ENCODE peak calls at places on chromosomes 7 and 10, in ten cellular contexts. One of them, this sample, is unnamed.

GRCh38 chr10:122949296-122949695 is 4.7 kb downstream of the C10orf88 start:
- DNase-seq in amniotic stem cell: no peak
- DNase-seq in NCI-H69: no peak
- DNase-seq in H1: no peak
- DNase-seq in cardiac muscle cell: no peak
- DNase-seq in stimulated activated CD8-positive, alpha-beta memory T cell treated with anti-CD3 and anti-CD28 coated beads, Interleukin-4, amount 100 ng/mL, for 4 hours: no peak
- DNase-seq in stimulated activated CD4-positive, alpha-beta T cell treated with anti-CD3 and anti-CD28 coated beads, Interleukin-12 subunit alpha, Interleukin-12 subunit beta, amount 100 ng/mL, for 48 hours: no peak
- DNase-seq in NB4: no peak
- DNase-seq in fibroblast of lung: no peak
- DNase-seq in osteocyte: no peak
- DNase-seq in this sample: no peak

GRCh38 chr7:33880787-33881186 is 24.6 kb upstream of the BMPER start:
- DNase-seq in cardiac muscle cell: no peak
- DNase-seq in H1: no peak
- DNase-seq in osteocyte: no peak
- DNase-seq in stimulated activated CD4-positive, alpha-beta T cell treated with anti-CD3 and anti-CD28 coated beads, Interleukin-12 subunit alpha, Interleukin-12 subunit beta, amount 100 ng/mL, for 48 hours: no peak
- DNase-seq in amniotic stem cell: no peak
- DNase-seq in stimulated activated CD8-positive, alpha-beta memory T cell treated with anti-CD3 and anti-CD28 coated beads, Interleukin-4, amount 100 ng/mL, for 4 hours: no peak
- DNase-seq in NB4: no peak
- DNase-seq in NCI-H69: no peak
- DNase-seq in fibroblast of lung: peak
- DNase-seq in this sample: no peak

GRCh38 chr7:3272691-3273141 is 28.3 kb upstream of the SDK1 start:
- DNase-seq in cardiac muscle cell: peak
- DNase-seq in stimulated activated CD8-positive, alpha-beta memory T cell treated with anti-CD3 and anti-CD28 coated beads, Interleukin-4, amount 100 ng/mL, for 4 hours: no peak
- DNase-seq in fibroblast of lung: peak
- DNase-seq in NCI-H69: peak
- DNase-seq in NB4: no peak
- DNase-seq in stimulated activated CD4-positive, alpha-beta T cell treated with anti-CD3 and anti-CD28 coated beads, Interleukin-12 subunit alpha, Interleukin-12 subunit beta, amount 100 ng/mL, for 48 hours: no peak
- DNase-seq in osteocyte: no peak
- DNase-seq in H1: no peak
- DNase-seq in amniotic stem cell: no peak
- DNase-seq in this sample: no peak

GRCh38 chr7:117010375-117011133 is 57.3 kb downstream of the ST7 start:
- DNase-seq in H1: no peak
- DNase-seq in NB4: no peak
- DNase-seq in cardiac muscle cell: no peak
- DNase-seq in osteocyte: no peak
- DNase-seq in stimulated activated CD8-positive, alpha-beta memory T cell treated with anti-CD3 and anti-CD28 coated beads, Interleukin-4, amount 100 ng/mL, for 4 hours: no peak
- DNase-seq in amniotic stem cell: no peak
- DNase-seq in NCI-H69: no peak
- DNase-seq in stimulated activated CD4-positive, alpha-beta T cell treated with anti-CD3 and anti-CD28 coated beads, Interleukin-12 subunit alpha, Interleukin-12 subunit beta, amount 100 ng/mL, for 48 hours: peak
- DNase-seq in fibroblast of lung: peak
- DNase-seq in this sample: no peak

GRCh38 chr7:55199418-55199817 is 165.7 kb upstream of the LANCL2 start:
- DNase-seq in stimulated activated CD4-positive, alpha-beta T cell treated with anti-CD3 and anti-CD28 coated beads, Interleukin-12 subunit alpha, Interleukin-12 subunit beta, amount 100 ng/mL, for 48 hours: no peak
- DNase-seq in stimulated activated CD8-positive, alpha-beta memory T cell treated with anti-CD3 and anti-CD28 coated beads, Interleukin-4, amount 100 ng/mL, for 4 hours: no peak
- DNase-seq in amniotic stem cell: no peak
- DNase-seq in H1: no peak
- DNase-seq in fibroblast of lung: no peak
- DNase-seq in osteocyte: no peak
- DNase-seq in NB4: no peak
- DNase-seq in cardiac muscle cell: no peak
- DNase-seq in NCI-H69: no peak
- DNase-seq in this sample: no peak

GRCh38 chr7:151680810-151681209 is 161.1 kb upstream of the RHEB start:
- DNase-seq in stimulated activated CD4-positive, alpha-beta T cell treated with anti-CD3 and anti-CD28 coated beads, Interleukin-12 subunit alpha, Interleukin-12 subunit beta, amount 100 ng/mL, for 48 hours: no peak
- DNase-seq in fibroblast of lung: no peak
- DNase-seq in cardiac muscle cell: peak
- DNase-seq in amniotic stem cell: no peak
- DNase-seq in stimulated activated CD8-positive, alpha-beta memory T cell treated with anti-CD3 and anti-CD28 coated beads, Interleukin-4, amount 100 ng/mL, for 4 hours: no peak
- DNase-seq in NB4: peak
- DNase-seq in NCI-H69: no peak
- DNase-seq in H1: no peak
- DNase-seq in osteocyte: no peak
- DNase-seq in this sample: no peak

GRCh38 chr7:157016024-157016351 is 5.5 kb upstream of the MNX1 start:
- DNase-seq in stimulated activated CD4-positive, alpha-beta T cell treated with anti-CD3 and anti-CD28 coated beads, Interleukin-12 subunit alpha, Interleukin-12 subunit beta, amount 100 ng/mL, for 48 hours: no peak
- DNase-seq in fibroblast of lung: no peak
- DNase-seq in NCI-H69: peak
- DNase-seq in osteocyte: no peak
- DNase-seq in amniotic stem cell: no peak
- DNase-seq in H1: no peak
- DNase-seq in stimulated activated CD8-positive, alpha-beta memory T cell treated with anti-CD3 and anti-CD28 coated beads, Interleukin-4, amount 100 ng/mL, for 4 hours: no peak
- DNase-seq in NB4: no peak
- DNase-seq in cardiac muscle cell: no peak
- DNase-seq in this sample: no peak

GRCh38 chr7:40015790-40016296 is 65.8 kb downstream of the CDK13 start:
- DNase-seq in NB4: peak
- DNase-seq in cardiac muscle cell: peak
- DNase-seq in H1: no peak
- DNase-seq in osteocyte: no peak
- DNase-seq in stimulated activated CD4-positive, alpha-beta T cell treated with anti-CD3 and anti-CD28 coated beads, Interleukin-12 subunit alpha, Interleukin-12 subunit beta, amount 100 ng/mL, for 48 hours: peak
- DNase-seq in stimulated activated CD8-positive, alpha-beta memory T cell treated with anti-CD3 and anti-CD28 coated beads, Interleukin-4, amount 100 ng/mL, for 4 hours: no peak
- DNase-seq in NCI-H69: peak
- DNase-seq in amniotic stem cell: no peak
- DNase-seq in fibroblast of lung: peak
- DNase-seq in this sample: peak

GRCh38 chr7:128100225-128100948 is 69.2 kb upstream of the LRRC4 start:
- DNase-seq in osteocyte: no peak
- DNase-seq in stimulated activated CD4-positive, alpha-beta T cell treated with anti-CD3 and anti-CD28 coated beads, Interleukin-12 subunit alpha, Interleukin-12 subunit beta, amount 100 ng/mL, for 48 hours: no peak
- DNase-seq in H1: no peak
- DNase-seq in cardiac muscle cell: no peak
- DNase-seq in NCI-H69: no peak
- DNase-seq in fibroblast of lung: no peak
- DNase-seq in stimulated activated CD8-positive, alpha-beta memory T cell treated with anti-CD3 and anti-CD28 coated beads, Interleukin-4, amount 100 ng/mL, for 4 hours: no peak
- DNase-seq in NB4: no peak
- DNase-seq in amniotic stem cell: no peak
- DNase-seq in this sample: no peak

GRCh38 chr10:6036861-6037321 is 25.3 kb downstream of the IL2RA start:
- DNase-seq in NCI-H69: no peak
- DNase-seq in H1: no peak
- DNase-seq in stimulated activated CD8-positive, alpha-beta memory T cell treated with anti-CD3 and anti-CD28 coated beads, Interleukin-4, amount 100 ng/mL, for 4 hours: no peak
- DNase-seq in cardiac muscle cell: no peak
- DNase-seq in osteocyte: peak
- DNase-seq in fibroblast of lung: no peak
- DNase-seq in amniotic stem cell: no peak
- DNase-seq in NB4: no peak
- DNase-seq in stimulated activated CD4-positive, alpha-beta T cell treated with anti-CD3 and anti-CD28 coated beads, Interleukin-12 subunit alpha, Interleukin-12 subunit beta, amount 100 ng/mL, for 48 hours: no peak
- DNase-seq in this sample: no peak

GRCh38 chr7:102875700-102876192 is 37.1 kb upstream of the LRRC17 start:
- DNase-seq in osteocyte: no peak
- DNase-seq in stimulated activated CD4-positive, alpha-beta T cell treated with anti-CD3 and anti-CD28 coated beads, Interleukin-12 subunit alpha, Interleukin-12 subunit beta, amount 100 ng/mL, for 48 hours: peak
- DNase-seq in cardiac muscle cell: peak
- DNase-seq in NB4: peak
- DNase-seq in stimulated activated CD8-positive, alpha-beta memory T cell treated with anti-CD3 and anti-CD28 coated beads, Interleukin-4, amount 100 ng/mL, for 4 hours: no peak
- DNase-seq in H1: peak
- DNase-seq in amniotic stem cell: peak
- DNase-seq in fibroblast of lung: peak
- DNase-seq in NCI-H69: no peak
- DNase-seq in this sample: no peak

GRCh38 chr10:124007102-124007772 is 86.2 kb downstream of the CHST15 start:
- DNase-seq in stimulated activated CD4-positive, alpha-beta T cell treated with anti-CD3 and anti-CD28 coated beads, Interleukin-12 subunit alpha, Interleukin-12 subunit beta, amount 100 ng/mL, for 48 hours: no peak
- DNase-seq in amniotic stem cell: no peak
- DNase-seq in fibroblast of lung: no peak
- DNase-seq in NB4: no peak
- DNase-seq in cardiac muscle cell: no peak
- DNase-seq in NCI-H69: no peak
- DNase-seq in stimulated activated CD8-positive, alpha-beta memory T cell treated with anti-CD3 and anti-CD28 coated beads, Interleukin-4, amount 100 ng/mL, for 4 hours: no peak
- DNase-seq in H1: no peak
- DNase-seq in osteocyte: no peak
- DNase-seq in this sample: no peak

GRCh38 chr10:60646966-60647796 is 131.1 kb upstream of the CDK1 start:
- DNase-seq in amniotic stem cell: peak
- DNase-seq in fibroblast of lung: peak
- DNase-seq in stimulated activated CD8-positive, alpha-beta memory T cell treated with anti-CD3 and anti-CD28 coated beads, Interleukin-4, amount 100 ng/mL, for 4 hours: no peak
- DNase-seq in NCI-H69: peak
- DNase-seq in H1: no peak
- DNase-seq in osteocyte: no peak
- DNase-seq in stimulated activated CD4-positive, alpha-beta T cell treated with anti-CD3 and anti-CD28 coated beads, Interleukin-12 subunit alpha, Interleukin-12 subunit beta, amount 100 ng/mL, for 48 hours: peak
- DNase-seq in cardiac muscle cell: peak
- DNase-seq in NB4: peak
- DNase-seq in this sample: no peak

GRCh38 chr7:46068159-46068558 is 147.1 kb upstream of the IGFBP3 start:
- DNase-seq in osteocyte: no peak
- DNase-seq in amniotic stem cell: no peak
- DNase-seq in NB4: no peak
- DNase-seq in NCI-H69: no peak
- DNase-seq in cardiac muscle cell: no peak
- DNase-seq in fibroblast of lung: no peak
- DNase-seq in stimulated activated CD8-positive, alpha-beta memory T cell treated with anti-CD3 and anti-CD28 coated beads, Interleukin-4, amount 100 ng/mL, for 4 hours: no peak
- DNase-seq in H1: no peak
- DNase-seq in stimulated activated CD4-positive, alpha-beta T cell treated with anti-CD3 and anti-CD28 coated beads, Interleukin-12 subunit alpha, Interleukin-12 subunit beta, amount 100 ng/mL, for 48 hours: no peak
- DNase-seq in this sample: no peak

GRCh38 chr7:617614-618538 is 98.2 kb upstream of the PDGFA start:
- DNase-seq in H1: no peak
- DNase-seq in osteocyte: no peak
- DNase-seq in NCI-H69: no peak
- DNase-seq in NB4: no peak
- DNase-seq in cardiac muscle cell: no peak
- DNase-seq in fibroblast of lung: no peak
- DNase-seq in amniotic stem cell: no peak
- DNase-seq in stimulated activated CD4-positive, alpha-beta T cell treated with anti-CD3 and anti-CD28 coated beads, Interleukin-12 subunit alpha, Interleukin-12 subunit beta, amount 100 ng/mL, for 48 hours: no peak
- DNase-seq in stimulated activated CD8-positive, alpha-beta memory T cell treated with anti-CD3 and anti-CD28 coated beads, Interleukin-4, amount 100 ng/mL, for 4 hours: no peak
- DNase-seq in this sample: no peak

GRCh38 chr7:68176974-68177373 is 1180.3 kb downstream of the TYW1 start:
- DNase-seq in cardiac muscle cell: peak
- DNase-seq in fibroblast of lung: peak
- DNase-seq in NCI-H69: peak
- DNase-seq in osteocyte: no peak
- DNase-seq in stimulated activated CD4-positive, alpha-beta T cell treated with anti-CD3 and anti-CD28 coated beads, Interleukin-12 subunit alpha, Interleukin-12 subunit beta, amount 100 ng/mL, for 48 hours: peak
- DNase-seq in H1: peak
- DNase-seq in stimulated activated CD8-positive, alpha-beta memory T cell treated with anti-CD3 and anti-CD28 coated beads, Interleukin-4, amount 100 ng/mL, for 4 hours: no peak
- DNase-seq in NB4: peak
- DNase-seq in amniotic stem cell: peak
- DNase-seq in this sample: no peak

GRCh38 chr7:45153238-45153637 is 4.4 kb upstream of the RAMP3 start:
- DNase-seq in cardiac muscle cell: no peak
- DNase-seq in NB4: peak
- DNase-seq in stimulated activated CD8-positive, alpha-beta memory T cell treated with anti-CD3 and anti-CD28 coated beads, Interleukin-4, amount 100 ng/mL, for 4 hours: no peak
- DNase-seq in NCI-H69: no peak
- DNase-seq in stimulated activated CD4-positive, alpha-beta T cell treated with anti-CD3 and anti-CD28 coated beads, Interleukin-12 subunit alpha, Interleukin-12 subunit beta, amount 100 ng/mL, for 48 hours: no peak
- DNase-seq in amniotic stem cell: no peak
- DNase-seq in fibroblast of lung: no peak
- DNase-seq in osteocyte: no peak
- DNase-seq in H1: no peak
- DNase-seq in this sample: no peak

GRCh38 chr7:23691320-23691719 is 11.3 kb downstream of the FAM221A start:
- DNase-seq in NCI-H69: no peak
- DNase-seq in osteocyte: no peak
- DNase-seq in fibroblast of lung: peak
- DNase-seq in H1: no peak
- DNase-seq in cardiac muscle cell: no peak
- DNase-seq in stimulated activated CD8-positive, alpha-beta memory T cell treated with anti-CD3 and anti-CD28 coated beads, Interleukin-4, amount 100 ng/mL, for 4 hours: no peak
- DNase-seq in stimulated activated CD4-positive, alpha-beta T cell treated with anti-CD3 and anti-CD28 coated beads, Interleukin-12 subunit alpha, Interleukin-12 subunit beta, amount 100 ng/mL, for 48 hours: no peak
- DNase-seq in NB4: no peak
- DNase-seq in amniotic stem cell: no peak
- DNase-seq in this sample: no peak

GRCh38 chr7:127226685-127227374 is 25.9 kb downstream of the GRM8 start:
- DNase-seq in NB4: no peak
- DNase-seq in cardiac muscle cell: no peak
- DNase-seq in stimulated activated CD8-positive, alpha-beta memory T cell treated with anti-CD3 and anti-CD28 coated beads, Interleukin-4, amount 100 ng/mL, for 4 hours: no peak
- DNase-seq in H1: no peak
- DNase-seq in stimulated activated CD4-positive, alpha-beta T cell treated with anti-CD3 and anti-CD28 coated beads, Interleukin-12 subunit alpha, Interleukin-12 subunit beta, amount 100 ng/mL, for 48 hours: no peak
- DNase-seq in fibroblast of lung: no peak
- DNase-seq in osteocyte: no peak
- DNase-seq in amniotic stem cell: no peak
- DNase-seq in NCI-H69: no peak
- DNase-seq in this sample: no peak

GRCh38 chr7:95502403-95502802 is 16.7 kb downstream of the ASB4 start:
- DNase-seq in H1: no peak
- DNase-seq in stimulated activated CD4-positive, alpha-beta T cell treated with anti-CD3 and anti-CD28 coated beads, Interleukin-12 subunit alpha, Interleukin-12 subunit beta, amount 100 ng/mL, for 48 hours: no peak
- DNase-seq in amniotic stem cell: no peak
- DNase-seq in NCI-H69: no peak
- DNase-seq in cardiac muscle cell: no peak
- DNase-seq in NB4: no peak
- DNase-seq in osteocyte: no peak
- DNase-seq in stimulated activated CD8-positive, alpha-beta memory T cell treated with anti-CD3 and anti-CD28 coated beads, Interleukin-4, amount 100 ng/mL, for 4 hours: no peak
- DNase-seq in fibroblast of lung: no peak
- DNase-seq in this sample: no peak

GRCh38 chr10:9010093-9010492 is 955.6 kb downstream of the GATA3 start:
- DNase-seq in H1: no peak
- DNase-seq in stimulated activated CD8-positive, alpha-beta memory T cell treated with anti-CD3 and anti-CD28 coated beads, Interleukin-4, amount 100 ng/mL, for 4 hours: peak
- DNase-seq in osteocyte: no peak
- DNase-seq in NCI-H69: no peak
- DNase-seq in fibroblast of lung: no peak
- DNase-seq in amniotic stem cell: no peak
- DNase-seq in cardiac muscle cell: no peak
- DNase-seq in stimulated activated CD4-positive, alpha-beta T cell treated with anti-CD3 and anti-CD28 coated beads, Interleukin-12 subunit alpha, Interleukin-12 subunit beta, amount 100 ng/mL, for 48 hours: no peak
- DNase-seq in NB4: no peak
- DNase-seq in this sample: no peak

GRCh38 chr10:118106426-118106825 is 59.7 kb upstream of the RAB11FIP2 start:
- DNase-seq in H1: peak
- DNase-seq in stimulated activated CD4-positive, alpha-beta T cell treated with anti-CD3 and anti-CD28 coated beads, Interleukin-12 subunit alpha, Interleukin-12 subunit beta, amount 100 ng/mL, for 48 hours: no peak
- DNase-seq in amniotic stem cell: no peak
- DNase-seq in osteocyte: no peak
- DNase-seq in NCI-H69: peak
- DNase-seq in cardiac muscle cell: peak
- DNase-seq in fibroblast of lung: peak
- DNase-seq in stimulated activated CD8-positive, alpha-beta memory T cell treated with anti-CD3 and anti-CD28 coated beads, Interleukin-4, amount 100 ng/mL, for 4 hours: no peak
- DNase-seq in NB4: peak
- DNase-seq in this sample: no peak

GRCh38 chr10:107740962-107741690 is 576.6 kb upstream of the SORCS1 start:
- DNase-seq in amniotic stem cell: no peak
- DNase-seq in fibroblast of lung: peak
- DNase-seq in H1: no peak
- DNase-seq in stimulated activated CD4-positive, alpha-beta T cell treated with anti-CD3 and anti-CD28 coated beads, Interleukin-12 subunit alpha, Interleukin-12 subunit beta, amount 100 ng/mL, for 48 hours: no peak
- DNase-seq in NCI-H69: no peak
- DNase-seq in stimulated activated CD8-positive, alpha-beta memory T cell treated with anti-CD3 and anti-CD28 coated beads, Interleukin-4, amount 100 ng/mL, for 4 hours: no peak
- DNase-seq in cardiac muscle cell: peak
- DNase-seq in osteocyte: no peak
- DNase-seq in NB4: peak
- DNase-seq in this sample: no peak

GRCh38 chr10:52952391-52953079 is 180.0 kb upstream of the MBL2 start:
- DNase-seq in fibroblast of lung: no peak
- DNase-seq in H1: no peak
- DNase-seq in stimulated activated CD8-positive, alpha-beta memory T cell treated with anti-CD3 and anti-CD28 coated beads, Interleukin-4, amount 100 ng/mL, for 4 hours: no peak
- DNase-seq in NCI-H69: no peak
- DNase-seq in osteocyte: no peak
- DNase-seq in cardiac muscle cell: peak
- DNase-seq in stimulated activated CD4-positive, alpha-beta T cell treated with anti-CD3 and anti-CD28 coated beads, Interleukin-12 subunit alpha, Interleukin-12 subunit beta, amount 100 ng/mL, for 48 hours: no peak
- DNase-seq in amniotic stem cell: no peak
- DNase-seq in NB4: no peak
- DNase-seq in this sample: no peak

GRCh38 chr7:84176716-84177115 is 17.9 kb downstream of the SEMA3A start:
- DNase-seq in amniotic stem cell: no peak
- DNase-seq in fibroblast of lung: peak
- DNase-seq in NCI-H69: peak
- DNase-seq in NB4: no peak
- DNase-seq in osteocyte: no peak
- DNase-seq in H1: no peak
- DNase-seq in stimulated activated CD8-positive, alpha-beta memory T cell treated with anti-CD3 and anti-CD28 coated beads, Interleukin-4, amount 100 ng/mL, for 4 hours: no peak
- DNase-seq in stimulated activated CD4-positive, alpha-beta T cell treated with anti-CD3 and anti-CD28 coated beads, Interleukin-12 subunit alpha, Interleukin-12 subunit beta, amount 100 ng/mL, for 48 hours: no peak
- DNase-seq in cardiac muscle cell: peak
- DNase-seq in this sample: no peak

GRCh38 chr10:7233259-7233991 is 177.4 kb downstream of the SFMBT2 start:
- DNase-seq in osteocyte: no peak
- DNase-seq in stimulated activated CD8-positive, alpha-beta memory T cell treated with anti-CD3 and anti-CD28 coated beads, Interleukin-4, amount 100 ng/mL, for 4 hours: no peak
- DNase-seq in H1: no peak
- DNase-seq in cardiac muscle cell: no peak
- DNase-seq in NCI-H69: no peak
- DNase-seq in stimulated activated CD4-positive, alpha-beta T cell treated with anti-CD3 and anti-CD28 coated beads, Interleukin-12 subunit alpha, Interleukin-12 subunit beta, amount 100 ng/mL, for 48 hours: no peak
- DNase-seq in NB4: no peak
- DNase-seq in amniotic stem cell: no peak
- DNase-seq in fibroblast of lung: no peak
- DNase-seq in this sample: no peak

GRCh38 chr7:105773030-105773460 is 103.4 kb downstream of the ATXN7L1 start:
- DNase-seq in fibroblast of lung: no peak
- DNase-seq in NB4: no peak
- DNase-seq in amniotic stem cell: no peak
- DNase-seq in stimulated activated CD4-positive, alpha-beta T cell treated with anti-CD3 and anti-CD28 coated beads, Interleukin-12 subunit alpha, Interleukin-12 subunit beta, amount 100 ng/mL, for 48 hours: no peak
- DNase-seq in stimulated activated CD8-positive, alpha-beta memory T cell treated with anti-CD3 and anti-CD28 coated beads, Interleukin-4, amount 100 ng/mL, for 4 hours: no peak
- DNase-seq in osteocyte: no peak
- DNase-seq in NCI-H69: peak
- DNase-seq in H1: no peak
- DNase-seq in cardiac muscle cell: no peak
- DNase-seq in this sample: no peak